ENCODE peak calls at places on chromosomes 16 and 17, in five cellular contexts. One of them, this sample, is unnamed. For H3K4me1, the result is how much of the 10 kb centered on the place peaks cover.

GRCh38 chr16:73053379-73054130 is 5.6 kb upstream of the ZFHX3 start:
- DNase-seq in psoas muscle: peak
- DNase-seq in fibroblast of lung: peak
- DNase-seq in pancreas: no peak
- DNase-seq in heart left ventricle: no peak
- DNase-seq in this sample: no peak

GRCh38 chr16:80092686-80093085 is 448.1 kb upstream of the DYNLRB2 start:
- DNase-seq in psoas muscle: no peak
- DNase-seq in fibroblast of lung: no peak
- DNase-seq in pancreas: no peak
- DNase-seq in heart left ventricle: no peak
- DNase-seq in this sample: no peak

GRCh38 chr16:53053967-53054669 is 673 bp upstream of the CHD9 start:
- DNase-seq in psoas muscle: peak
- DNase-seq in fibroblast of lung: peak
- DNase-seq in pancreas: no peak
- DNase-seq in heart left ventricle: peak
- DNase-seq in this sample: peak

GRCh38 chr16:4855371-4855770 is 8.1 kb downstream of the UBN1 start:
- DNase-seq in psoas muscle: no peak
- DNase-seq in fibroblast of lung: no peak
- DNase-seq in pancreas: no peak
- DNase-seq in heart left ventricle: no peak
- DNase-seq in this sample: no peak

GRCh38 chr17:78315355-78316114 is 44.3 kb downstream of the SOCS3 start:
- DNase-seq in psoas muscle: peak
- DNase-seq in fibroblast of lung: peak
- DNase-seq in pancreas: no peak
- DNase-seq in heart left ventricle: peak
- DNase-seq in this sample: peak

GRCh38 chr17:59607817-59608403 is 11.8 kb upstream of the CLTC start:
- DNase-seq in psoas muscle: no peak
- DNase-seq in fibroblast of lung: no peak
- DNase-seq in pancreas: no peak
- DNase-seq in heart left ventricle: no peak
- DNase-seq in this sample: no peak

GRCh38 chr17:45020354-45021138 is 30.9 kb downstream of the DCAKD start:
- DNase-seq in psoas muscle: no peak
- DNase-seq in fibroblast of lung: peak
- DNase-seq in pancreas: no peak
- DNase-seq in heart left ventricle: no peak
- DNase-seq in this sample: no peak

GRCh38 chr17:927611-928461 is 51.7 kb downstream of the NXN start:
- DNase-seq in psoas muscle: no peak
- DNase-seq in fibroblast of lung: peak
- DNase-seq in pancreas: no peak
- DNase-seq in heart left ventricle: no peak
- DNase-seq in this sample: peak

GRCh38 chr17:74296548-74296936 is 22.5 kb downstream of the DNAI2 start:
- DNase-seq in psoas muscle: peak
- DNase-seq in fibroblast of lung: peak
- DNase-seq in pancreas: peak
- DNase-seq in heart left ventricle: peak
- DNase-seq in this sample: peak

GRCh38 chr17:56305017-56305416 is 151.7 kb downstream of the ANKFN1 start:
- DNase-seq in psoas muscle: no peak
- DNase-seq in fibroblast of lung: no peak
- DNase-seq in pancreas: no peak
- DNase-seq in heart left ventricle: no peak
- DNase-seq in this sample: no peak

GRCh38 chr17:8100149-8100548 is 12.6 kb upstream of the ALOX12B start:
- DNase-seq in psoas muscle: no peak
- DNase-seq in fibroblast of lung: no peak
- DNase-seq in pancreas: no peak
- DNase-seq in heart left ventricle: no peak
- DNase-seq in this sample: no peak
- H3K27ac ChIP-seq in psoas muscle: no peak
- H3K27ac ChIP-seq in fibroblast of lung: no peak
- H3K27ac ChIP-seq in pancreas: no peak
- H3K27ac ChIP-seq in heart left ventricle: no peak
- H3K27ac ChIP-seq in this sample: no peak

GRCh38 chr17:3890082-3890892 is 2.6 kb downstream of the CAMKK1 start:
- DNase-seq in psoas muscle: peak
- DNase-seq in fibroblast of lung: peak
- DNase-seq in pancreas: no peak
- DNase-seq in heart left ventricle: peak
- DNase-seq in this sample: peak
- H3K4me3 ChIP-seq in psoas muscle: no peak
- H3K4me3 ChIP-seq in fibroblast of lung: no peak
- H3K4me3 ChIP-seq in pancreas: no peak
- H3K4me3 ChIP-seq in heart left ventricle: no peak
- H3K4me3 ChIP-seq in this sample: peak

GRCh38 chr17:76957600-76958464 is 89.6 kb downstream of the MGAT5B start:
- DNase-seq in psoas muscle: no peak
- DNase-seq in fibroblast of lung: no peak
- DNase-seq in pancreas: no peak
- DNase-seq in heart left ventricle: no peak
- DNase-seq in this sample: no peak
- H3K4me1 ChIP-seq in psoas muscle: under half
- H3K4me1 ChIP-seq in fibroblast of lung: under half
- H3K4me1 ChIP-seq in pancreas: under half
- H3K4me1 ChIP-seq in heart left ventricle: under half
- H3K4me1 ChIP-seq in this sample: under half

GRCh38 chr17:82545071-82545462 is 25.5 kb downstream of the FOXK2 start:
- DNase-seq in psoas muscle: no peak
- DNase-seq in fibroblast of lung: peak
- DNase-seq in pancreas: no peak
- DNase-seq in heart left ventricle: no peak
- DNase-seq in this sample: peak

GRCh38 chr17:82548681-82549303 is 29.3 kb downstream of the FOXK2 start:
- DNase-seq in psoas muscle: no peak
- DNase-seq in fibroblast of lung: no peak
- DNase-seq in pancreas: peak
- DNase-seq in heart left ventricle: no peak
- DNase-seq in this sample: peak

GRCh38 chr17:82542439-82542838 is 22.9 kb downstream of the FOXK2 start:
- DNase-seq in psoas muscle: no peak
- DNase-seq in fibroblast of lung: no peak
- DNase-seq in pancreas: peak
- DNase-seq in heart left ventricle: no peak
- DNase-seq in this sample: no peak

GRCh38 chr17:82547981-82548380 is 28.4 kb downstream of the FOXK2 start:
- DNase-seq in psoas muscle: no peak
- DNase-seq in fibroblast of lung: no peak
- DNase-seq in pancreas: peak
- DNase-seq in heart left ventricle: no peak
- DNase-seq in this sample: no peak

DNA sequence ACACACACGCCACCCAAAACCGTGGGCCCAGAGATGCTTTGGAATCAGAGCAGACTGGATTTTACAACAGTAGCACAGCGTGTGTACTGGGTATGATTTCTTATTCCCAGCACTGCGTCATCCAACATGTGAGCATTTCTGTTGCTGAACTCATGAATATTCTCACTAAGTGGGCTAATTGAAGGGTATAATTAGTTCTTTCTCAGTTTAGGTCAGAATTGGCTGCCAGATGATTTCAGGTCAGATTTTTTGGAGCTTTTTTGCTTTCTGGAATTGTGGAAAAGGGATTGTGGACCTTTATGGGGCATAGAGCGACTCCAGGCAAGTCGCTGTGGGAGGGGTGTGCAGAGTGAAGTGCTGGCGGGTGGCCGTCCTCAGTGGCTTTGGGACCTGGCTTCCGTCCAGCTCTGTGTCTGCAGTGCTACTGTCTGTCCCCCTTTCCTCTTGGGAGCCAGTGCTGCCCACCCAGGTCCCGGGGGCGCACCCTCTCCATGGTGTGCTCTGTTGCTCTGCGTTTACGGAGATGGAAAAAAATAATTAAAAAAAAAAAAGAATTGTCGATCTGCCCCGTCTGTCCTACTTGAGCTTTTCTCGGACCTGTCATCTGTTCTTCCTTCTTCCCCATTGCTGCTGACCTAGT is 25.0 kb downstream of the FOXK2 start:
- DNase-seq in psoas muscle: peak
- DNase-seq in fibroblast of lung: no peak
- DNase-seq in pancreas: peak
- DNase-seq in heart left ventricle: peak
- DNase-seq in this sample: peak
- H3K27ac ChIP-seq in psoas muscle: peak
- H3K27ac ChIP-seq in fibroblast of lung: no peak
- H3K27ac ChIP-seq in pancreas: no peak
- H3K27ac ChIP-seq in heart left ventricle: peak
- H3K27ac ChIP-seq in this sample: peak

This sample was measured in SJCRH30.